ENCODE peak calls at places on chromosome 19, in seven cellular contexts. S is prostate gland, L is uterus, R is tibial nerve, G is transverse colon, W is suprapubic skin, E is heart left ventricle. Y is an unnamed sample. For H3K36me3 and H3K4me1, the result is how much of the 10 kb centered on the place peaks cover.

GRCh38 chr19:8093740-8094139 is 41.2 kb downstream of the CCL25 start:
- DNase-seq in S (no peak), L (no peak), R (no peak), G (no peak), W (no peak), E (no peak), Y (no peak)

GRCh38 chr19:36528921-36529518 is 949 bp upstream of the ZNF260 start:
- DNase-seq in S (no peak), L (no peak), R (no peak), G (no peak), W (no peak), E (no peak), Y (no peak)

GRCh38 chr19:34375598-34375997 is 10.6 kb downstream of the GPI start:
- DNase-seq in S (no peak), L (no peak), R (no peak), G (no peak), W (no peak), E (no peak), Y (no peak)

GRCh38 chr19:37304190-37304883 is 66.6 kb upstream of the ZNF527 start:
- DNase-seq in S (no peak), L (peak), R (no peak), G (peak), W (no peak), E (peak), Y (no peak)

GRCh38 chr19:7799640-7800355 is 30.2 kb upstream of the EVI5L start:
- DNase-seq in S (peak), L (peak), R (peak), G (peak), W (peak), E (peak), Y (peak)

GRCh38 chr19:936175-936546 is 10.3 kb downstream of the ARID3A start:
- DNase-seq in S (no peak), L (no peak), R (no peak), G (no peak), W (no peak), E (no peak), Y (no peak)

GRCh38 chr19:16649734-16650133 is 10.2 kb downstream of the SMIM7 start:
- DNase-seq in S (no peak), L (no peak), R (no peak), G (no peak), W (no peak), E (no peak), Y (no peak)

GRCh38 chr19:15297416-15298224 is 34.7 kb downstream of the BRD4 start:
- DNase-seq in S (peak), L (no peak), R (no peak), G (peak), W (no peak), E (no peak), Y (peak)

GRCh38 chr19:34662919-34663318 is 14.0 kb downstream of the SCGB2B2 start:
- DNase-seq in S (no peak), L (no peak), R (no peak), G (no peak), W (no peak), E (no peak), Y (no peak)

GRCh38 chr19:41927810-41928192 is 448 bp downstream of the ERFL start:
- DNase-seq in S (no peak), L (no peak), R (no peak), G (peak), W (no peak), E (no peak), Y (peak)

GRCh38 chr19:41876847-41877489 is at the start of gene CD79A:
- DNase-seq in S (no peak), L (no peak), R (no peak), G (peak), W (no peak), E (no peak), Y (peak)

GRCh38 chr19:29798783-29799182 is 13.0 kb upstream of the CCNE1 start:
- DNase-seq in S (no peak), L (no peak), R (no peak), G (no peak), W (no peak), E (no peak), Y (no peak)

GRCh38 chr19:1856698-1857603 is 6.4 kb downstream of the KLF16 start:
- DNase-seq in S (peak), L (peak), R (peak), G (peak), W (peak), E (peak), Y (peak)

GRCh38 chr19:39514840-39515550 is at the start of gene SELENOV:
- DNase-seq in S (no peak), L (no peak), R (no peak), G (no peak), W (no peak), E (no peak), Y (no peak)

GRCh38 chr19:49133621-49134454 is 14.5 kb downstream of the PPFIA3 start:
- DNase-seq in S (peak), L (peak), R (no peak), G (peak), W (no peak), E (peak), Y (peak)

GRCh38 chr19:28234637-28235036 is 978.3 kb downstream of the UQCRFS1 start:
- DNase-seq in S (no peak), L (no peak), R (no peak), G (no peak), W (no peak), E (no peak), Y (no peak)

GRCh38 chr19:35120492-35120891 is 4.9 kb downstream of the FXYD3 start:
- DNase-seq in S (no peak), L (no peak), R (no peak), G (no peak), W (no peak), E (no peak), Y (no peak)

GRCh38 chr19:42695811-42696503 is 44.3 kb downstream of the PSG3 start:
- DNase-seq in S (no peak), L (no peak), R (no peak), G (no peak), W (no peak), E (no peak), Y (no peak)

GRCh38 chr19:57815247-57816075 is 748 bp upstream of the ZNF552 start:
- DNase-seq in S (no peak), L (no peak), R (no peak), G (no peak), W (no peak), E (no peak), Y (no peak)

GRCh38 chr19:335072-335471 is 9.5 kb downstream of the MIER2 start:
- DNase-seq in S (no peak), L (no peak), R (no peak), G (no peak), W (no peak), E (no peak), Y (peak)

GRCh38 chr19:50759886-50760285 is 10.4 kb upstream of the GPR32 start:
- DNase-seq in S (no peak), L (no peak), R (no peak), G (no peak), W (no peak), E (no peak), Y (no peak)

GRCh38 chr19:49106648-49107135 is 7.5 kb upstream of the LIN7B start:
- DNase-seq in S (no peak), L (no peak), R (no peak), G (peak), W (no peak), E (no peak), Y (peak)

GRCh38 chr19:38488811-38489481 is 55.5 kb downstream of the RYR1 start:
- DNase-seq in S (no peak), L (no peak), R (no peak), G (no peak), W (no peak), E (no peak), Y (no peak)
- H3K36me3 ChIP-seq in S (under half), L (under half), R (under half), G (under half), W (under half), E (under half), Y (under half)

DNA sequence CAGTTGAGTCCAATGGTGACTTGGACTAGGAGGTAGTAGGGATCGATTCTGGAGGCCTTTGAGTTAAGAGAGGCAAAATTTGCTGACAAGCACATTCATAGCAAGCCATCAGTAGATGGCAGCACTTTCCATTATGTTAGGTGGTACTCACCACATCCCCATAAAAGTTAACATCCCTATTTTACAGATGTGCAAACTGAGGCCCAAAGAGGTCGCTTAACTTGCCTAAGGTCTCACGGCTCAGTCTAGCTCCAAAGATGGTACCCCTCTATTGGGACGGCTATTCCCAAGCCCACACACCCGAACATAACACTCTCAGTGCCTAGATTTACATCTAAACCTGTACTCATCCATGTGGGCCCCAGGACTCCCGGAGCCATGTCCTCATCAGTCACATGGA is 21.5 kb upstream of the FOSB start:
- DNase-seq in S (no peak), L (no peak), R (no peak), G (no peak), W (no peak), E (no peak), Y (no peak)
- H3K4me1 ChIP-seq in S (under half), L (under half), R (under half), G (under half), W (half or more), E (under half), Y (under half)

GRCh38 chr19:11254662-11255061 is 7.7 kb downstream of the DOCK6 start:
- DNase-seq in S (no peak), L (no peak), R (no peak), G (no peak), W (no peak), E (no peak), Y (no peak)

GRCh38 chr19:11251650-11252314 is 10.5 kb downstream of the DOCK6 start:
- DNase-seq in S (no peak), L (no peak), R (no peak), G (no peak), W (no peak), E (peak), Y (no peak)

GRCh38 chr19:11256189-11256588 is 6.1 kb downstream of the DOCK6 start:
- DNase-seq in S (no peak), L (peak), R (no peak), G (no peak), W (no peak), E (peak), Y (no peak)

GRCh38 chr19:11251217-11251616 is 11.1 kb downstream of the DOCK6 start:
- DNase-seq in S (no peak), L (no peak), R (no peak), G (no peak), W (no peak), E (no peak), Y (no peak)

DNA sequence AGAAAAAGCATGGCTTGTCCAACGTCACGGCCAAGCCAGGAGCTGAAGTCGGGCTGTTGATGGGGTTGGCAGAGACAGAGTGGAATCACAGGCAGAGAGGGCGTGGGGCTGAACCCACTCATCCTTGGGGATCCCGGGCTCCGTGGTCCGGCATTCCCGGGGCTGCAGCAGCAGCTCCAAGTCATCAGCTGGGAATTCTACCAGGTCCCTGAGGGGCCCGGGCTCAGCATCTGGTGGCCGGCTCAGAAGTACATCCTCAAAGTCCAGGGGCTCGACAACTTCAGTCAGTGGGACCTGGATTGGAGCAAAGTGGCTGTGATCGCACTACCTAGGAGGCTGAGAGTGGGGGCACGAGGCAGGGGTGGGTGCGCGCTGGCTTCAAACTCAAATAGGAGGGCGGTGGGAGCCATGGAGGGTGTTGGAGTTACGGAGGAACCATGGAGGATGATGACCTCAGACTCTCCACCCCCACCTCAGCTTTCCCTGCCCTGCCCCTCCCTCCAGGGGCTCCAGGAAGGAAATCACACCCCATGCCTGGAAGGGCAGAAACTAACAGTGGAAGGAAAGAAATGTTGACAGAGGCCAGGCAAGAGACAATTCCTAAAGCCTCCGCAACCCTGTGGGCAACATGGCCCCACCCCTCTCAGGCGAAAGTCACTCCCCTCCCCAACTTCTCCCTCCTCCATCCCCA is 9.5 kb downstream of the DOCK6 start:
- DNase-seq in S (no peak), L (no peak), R (no peak), G (no peak), W (no peak), E (peak), Y (no peak)
- TF ChIP-seq POLR2A in S (no peak), L (no peak), R (no peak), G (no peak), W (no peak), E (no peak), Y (no peak)

DNA sequence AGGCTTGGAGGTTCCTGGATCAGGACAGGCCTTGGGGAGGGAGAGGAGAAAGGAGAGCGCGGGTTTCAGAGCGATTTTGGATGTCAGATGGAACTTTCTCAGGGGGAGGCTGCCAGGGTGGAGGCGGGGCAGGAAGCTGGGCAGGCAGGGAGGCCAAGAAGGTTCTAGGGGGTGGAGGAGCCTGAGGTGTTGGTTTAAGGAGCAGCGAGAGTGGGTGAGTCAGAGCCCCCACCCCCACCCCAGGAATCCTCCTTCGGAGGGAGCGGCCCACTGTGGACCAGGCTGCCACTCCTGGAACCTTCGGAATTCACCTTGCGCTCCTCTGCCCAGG is 15.9 kb upstream of the NOP53 start:
- DNase-seq in S (peak), L (peak), R (peak), G (peak), W (peak), E (peak), Y (no peak)
- H3K36me3 ChIP-seq in S (under half), L (under half), R (under half), G (under half), W (under half), E (under half), Y (under half)

GRCh38 chr19:45528149-45528743 is 21.0 kb downstream of the VASP start:
- DNase-seq in S (peak), L (no peak), R (no peak), G (no peak), W (no peak), E (no peak), Y (no peak)
- H3K4me1 ChIP-seq in S (under half), L (under half), R (under half), G (under half), W (under half), E (under half), Y (under half)